ENCODE peak calls at places on chromosomes 12 and 14, in ten cellular contexts. C is ovary, H is progenitor cell of endocrine pancreas, J is A549, I is RWPE1, D is upper lobe of left lung, V is type B pancreatic cell, L is IMR-90, Z is AG09319, P is heart left ventricle. Y is an unnamed sample.

GRCh38 chr12:97167598-97167997 is 260.5 kb downstream of the NEDD1 start:
- DNase-seq in D (no peak), L (no peak), V (no peak), C (no peak), I (no peak), P (no peak), J (no peak), Z (no peak), H (no peak), Y (no peak)

GRCh38 chr12:126936181-126936851 is 1330.7 kb upstream of the TMEM132C start:
- DNase-seq in Z (no peak), D (peak; percentile 30), J (peak; percentile 39), I (no peak), P (peak; percentile 55), H (no peak), C (no peak), V (no peak), L (no peak), Y (no peak)

GRCh38 chr12:29796823-29797263 is 13.1 kb upstream of the TMTC1 start:
- DNase-seq in H (no peak), I (peak; percentile 29), P (peak; percentile 23), L (peak; percentile 97), V (no peak), D (no peak), J (no peak), Z (peak; percentile 82), C (no peak), Y (no peak)

GRCh38 chr14:29814153-29815057 is 113.2 kb downstream of the PRKD1 start:
- DNase-seq in I (no peak), C (peak; percentile 74), L (peak; percentile 44), P (peak; percentile 63), D (peak; percentile 25), V (no peak), J (no peak), H (no peak), Z (no peak), Y (no peak)

GRCh38 chr12:22126758-22127157 is 80.7 kb downstream of the CMAS start:
- DNase-seq in Z (no peak), I (no peak), D (no peak), H (no peak), L (no peak), V (no peak), P (no peak), J (no peak), C (no peak), Y (no peak)

GRCh38 chr12:84661732-84662326 is 250.8 kb downstream of the SLC6A15 start:
- DNase-seq in V (no peak), Z (no peak), P (no peak), C (no peak), L (peak; percentile 34), I (no peak), H (no peak), D (no peak), J (no peak), Y (no peak)

GRCh38 chr12:33222357-33222756 is 217.3 kb downstream of the SYT10 start:
- DNase-seq in L (no peak), J (no peak), I (no peak), Z (no peak), C (no peak), H (no peak), D (no peak), P (no peak), V (no peak), Y (no peak)

GRCh38 chr14:49972199-49972671 is 79.4 kb downstream of the ARF6 start:
- DNase-seq in V (no peak), I (no peak), D (no peak), L (peak; percentile 74), J (peak; percentile 66), C (no peak), H (no peak), P (peak; percentile 43), Z (no peak), Y (no peak)

GRCh38 chr14:29734732-29735131 is 192.9 kb downstream of the PRKD1 start:
- DNase-seq in D (no peak), Z (no peak), V (no peak), I (no peak), P (no peak), J (no peak), L (no peak), H (no peak), C (no peak), Y (no peak)

GRCh38 chr12:124849382-124849781 is 14.3 kb downstream of the SCARB1 start:
- DNase-seq in J (no peak), P (no peak), Z (no peak), H (no peak), L (no peak), V (no peak), D (no peak), I (no peak), C (peak; percentile 64), Y (no peak)

GRCh38 chr12:86729798-86730197 is 473.6 kb upstream of the MGAT4C start:
- DNase-seq in C (no peak), J (no peak), I (no peak), V (no peak), H (no peak), L (no peak), D (no peak), P (no peak), Z (no peak), Y (no peak)

GRCh38 chr12:20212658-20213387 is 155.5 kb upstream of the PDE3A start:
- DNase-seq in H (no peak), P (peak; percentile 86), J (peak; percentile 98), V (no peak), Z (peak; percentile 97), C (peak; percentile 79), I (peak; percentile 73), D (peak; percentile 74), L (peak; percentile 98), Y (no peak)

GRCh38 chr14:77204457-77204796 is 22.8 kb downstream of the TMEM63C start:
- DNase-seq in I (no peak), P (no peak), Z (no peak), V (no peak), J (no peak), L (no peak), D (no peak), H (no peak), C (no peak), Y (no peak)

GRCh38 chr12:10721654-10722501 is 1.2 kb downstream of the YBX3 start:
- DNase-seq in J (peak; percentile 95), V (peak; percentile 78), L (peak; percentile 99), I (peak; percentile 80), D (peak; percentile 95), C (peak; percentile 95), Z (peak; percentile 94), H (peak; percentile 62), P (peak; percentile 90), Y (peak; percentile 36)
- TF ChIP-seq CTCF in J (no peak), V (no peak), L (no peak), I (no peak), D (no peak), C (no peak), Z (no peak), H (no peak), P (no peak), Y (no peak)

DNA sequence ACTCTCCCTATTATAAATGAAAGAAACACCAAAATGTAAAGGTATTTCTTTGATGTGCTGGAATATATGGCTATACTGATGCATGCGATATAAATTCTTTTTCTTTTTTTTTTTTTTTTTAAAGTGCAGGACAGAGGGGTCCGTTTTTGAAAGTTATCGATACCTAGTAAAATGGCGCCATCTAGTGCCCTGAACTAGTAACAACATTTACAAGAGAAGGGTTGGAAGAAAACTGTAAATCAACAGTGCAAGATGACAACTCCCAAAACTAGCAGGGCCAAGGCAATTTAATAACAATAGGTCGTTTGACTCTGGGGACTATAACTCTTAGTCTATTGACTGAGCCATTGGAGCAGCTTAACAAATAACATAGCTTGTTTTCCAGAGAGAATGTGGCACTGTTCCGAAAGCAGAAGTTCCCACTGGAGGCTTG is 137.7 kb downstream of the SPTSSA start:
- DNase-seq in H (peak; percentile 14), D (no peak), V (no peak), J (peak; percentile 58), P (no peak), L (peak; percentile 26), Z (peak; percentile 14), I (peak; percentile 50), C (no peak), Y (no peak)
- TF ChIP-seq CTCF in H (peak; percentile 86), D (peak; percentile 41), V (peak; percentile 86), J (peak; percentile 84), P (peak; percentile 70), L (peak; percentile 65), Z (peak; percentile 57), I (peak; percentile 70), C (no peak), Y (peak; percentile 87)

DNA sequence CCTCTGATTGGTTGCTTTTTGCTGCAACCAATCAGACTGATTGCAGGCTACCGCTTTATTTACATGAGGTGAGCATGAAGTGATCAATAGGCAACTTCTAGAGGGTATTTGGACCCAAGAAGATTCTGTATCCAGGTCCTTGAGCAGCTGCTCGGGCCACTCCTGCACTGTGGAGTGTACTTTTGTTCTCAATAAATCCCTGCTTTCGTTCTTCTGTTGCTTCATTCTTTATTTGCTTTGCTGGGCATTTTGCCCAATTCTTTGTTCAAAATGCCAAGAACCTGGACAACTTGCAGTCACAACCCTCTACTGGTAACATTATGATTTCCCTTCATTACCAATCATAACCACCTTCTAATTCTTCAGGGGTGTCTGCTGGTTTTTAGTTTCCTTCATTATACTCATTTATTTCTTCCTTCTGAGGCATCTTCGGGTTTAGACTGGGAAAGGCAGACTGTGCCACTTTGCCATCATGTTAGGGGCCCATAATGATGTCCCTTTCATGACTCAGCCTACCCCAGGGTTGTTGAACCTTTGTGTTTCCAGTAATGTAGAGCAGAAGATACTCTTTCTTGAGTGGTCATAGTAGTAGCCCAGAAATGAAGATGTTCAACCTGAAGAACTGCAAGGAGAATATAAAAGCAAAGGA is 43.4 kb upstream of the LIMA1 start:
- DNase-seq in L (peak; percentile 72), I (no peak), Z (peak; percentile 22), C (no peak), P (no peak), V (no peak), D (peak; percentile 76), J (peak; percentile 75), H (no peak), Y (no peak)
- TF ChIP-seq CTCF in L (no peak), I (no peak), Z (no peak), C (no peak), P (no peak), V (no peak), D (no peak), J (peak; percentile 11), H (no peak), Y (no peak)

GRCh38 chr14:65627315-65627714 is 214.8 kb downstream of the FUT8 start:
- DNase-seq in I (no peak), V (no peak), Z (no peak), H (no peak), C (no peak), L (no peak), P (no peak), J (no peak), D (peak; percentile 27), Y (no peak)

GRCh38 chr14:65623759-65624158 is 211.2 kb downstream of the FUT8 start:
- DNase-seq in J (no peak), P (no peak), I (no peak), L (no peak), H (no peak), V (no peak), D (no peak), Z (no peak), C (no peak), Y (no peak)

GRCh38 chr14:65618996-65619395 is 206.5 kb downstream of the FUT8 start:
- DNase-seq in J (no peak), D (no peak), H (no peak), P (no peak), V (no peak), C (no peak), Z (no peak), I (no peak), L (no peak), Y (no peak)

GRCh38 chr14:65620195-65620594 is 207.7 kb downstream of the FUT8 start:
- DNase-seq in V (no peak), J (no peak), I (no peak), Z (no peak), L (no peak), H (no peak), P (no peak), D (no peak), C (no peak), Y (no peak)

GRCh38 chr14:65622703-65623102 is 210.2 kb downstream of the FUT8 start:
- DNase-seq in C (no peak), L (no peak), D (no peak), Z (no peak), V (no peak), P (no peak), I (no peak), H (no peak), J (no peak), Y (no peak)
- TF ChIP-seq CTCF in C (no peak), L (no peak), D (no peak), Z (no peak), V (no peak), P (no peak), I (no peak), H (no peak), J (no peak), Y (no peak)

Y was measured in activated B cell treated with CpG ODN at 0.5 μM for 24 hours.